ENCODE peak calls at places on chromosome 11, in seven cellular contexts. One of them, this sample, is unnamed.

GRCh38 chr11:35011389-35011788 is 95.0 kb downstream of the PDHX start:
- DNase-seq in transverse colon: no peak
- DNase-seq in fibroblast of lung: peak
- DNase-seq in cardiac fibroblast: peak
- DNase-seq in NCI-H1436: no peak
- DNase-seq in M059J: no peak
- DNase-seq in NCI-H510A treated with DMSO at 0.1 percent for 48 hours: no peak
- DNase-seq in this sample: no peak

GRCh38 chr11:126992804-126993111 is 7.8 kb downstream of the KIRREL3 start:
- DNase-seq in cardiac fibroblast: peak
- DNase-seq in NCI-H510A treated with DMSO at 0.1 percent for 48 hours: no peak
- DNase-seq in transverse colon: no peak
- DNase-seq in fibroblast of lung: peak
- DNase-seq in M059J: peak
- DNase-seq in NCI-H1436: no peak
- DNase-seq in this sample: no peak

GRCh38 chr11:119422505-119423416 is at the start of gene THY1:
- DNase-seq in M059J: peak
- DNase-seq in fibroblast of lung: peak
- DNase-seq in NCI-H510A treated with DMSO at 0.1 percent for 48 hours: no peak
- DNase-seq in NCI-H1436: peak
- DNase-seq in transverse colon: no peak
- DNase-seq in cardiac fibroblast: peak
- DNase-seq in this sample: no peak

GRCh38 chr11:1560618-1561251 is 11.3 kb downstream of the DUSP8 start:
- DNase-seq in NCI-H510A treated with DMSO at 0.1 percent for 48 hours: no peak
- DNase-seq in M059J: no peak
- DNase-seq in cardiac fibroblast: no peak
- DNase-seq in NCI-H1436: no peak
- DNase-seq in transverse colon: no peak
- DNase-seq in fibroblast of lung: no peak
- DNase-seq in this sample: no peak

GRCh38 chr11:134361661-134362060 is 29.9 kb downstream of the GLB1L2 start:
- DNase-seq in fibroblast of lung: no peak
- DNase-seq in NCI-H1436: no peak
- DNase-seq in M059J: no peak
- DNase-seq in cardiac fibroblast: no peak
- DNase-seq in NCI-H510A treated with DMSO at 0.1 percent for 48 hours: no peak
- DNase-seq in transverse colon: no peak
- DNase-seq in this sample: no peak

GRCh38 chr11:6298605-6299004 is 21.7 kb downstream of the CAVIN3 start:
- DNase-seq in cardiac fibroblast: peak
- DNase-seq in fibroblast of lung: peak
- DNase-seq in NCI-H1436: peak
- DNase-seq in M059J: peak
- DNase-seq in NCI-H510A treated with DMSO at 0.1 percent for 48 hours: no peak
- DNase-seq in transverse colon: peak
- DNase-seq in this sample: no peak

GRCh38 chr11:14105446-14105845 is 142.9 kb downstream of the SPON1 start:
- DNase-seq in M059J: no peak
- DNase-seq in NCI-H1436: no peak
- DNase-seq in fibroblast of lung: no peak
- DNase-seq in transverse colon: no peak
- DNase-seq in cardiac fibroblast: no peak
- DNase-seq in NCI-H510A treated with DMSO at 0.1 percent for 48 hours: no peak
- DNase-seq in this sample: no peak

GRCh38 chr11:120055646-120056045 is 82.3 kb downstream of the TRIM29 start:
- DNase-seq in M059J: no peak
- DNase-seq in transverse colon: no peak
- DNase-seq in cardiac fibroblast: no peak
- DNase-seq in NCI-H510A treated with DMSO at 0.1 percent for 48 hours: no peak
- DNase-seq in fibroblast of lung: peak
- DNase-seq in NCI-H1436: no peak
- DNase-seq in this sample: no peak

GRCh38 chr11:84890706-84891105 is 736.4 kb downstream of the DLG2 start:
- DNase-seq in NCI-H1436: no peak
- DNase-seq in transverse colon: no peak
- DNase-seq in fibroblast of lung: peak
- DNase-seq in M059J: no peak
- DNase-seq in NCI-H510A treated with DMSO at 0.1 percent for 48 hours: no peak
- DNase-seq in cardiac fibroblast: no peak
- DNase-seq in this sample: no peak

GRCh38 chr11:132445966-132446365 is 1075.6 kb downstream of the NTM start:
- DNase-seq in NCI-H1436: no peak
- DNase-seq in transverse colon: no peak
- DNase-seq in M059J: no peak
- DNase-seq in NCI-H510A treated with DMSO at 0.1 percent for 48 hours: no peak
- DNase-seq in fibroblast of lung: peak
- DNase-seq in cardiac fibroblast: no peak
- DNase-seq in this sample: no peak

GRCh38 chr11:9148727-9149126 is 57.3 kb upstream of the SCUBE2 start:
- DNase-seq in NCI-H1436: no peak
- DNase-seq in fibroblast of lung: no peak
- DNase-seq in NCI-H510A treated with DMSO at 0.1 percent for 48 hours: no peak
- DNase-seq in M059J: no peak
- DNase-seq in cardiac fibroblast: no peak
- DNase-seq in transverse colon: no peak
- DNase-seq in this sample: no peak

GRCh38 chr11:11261629-11262028 is 91.4 kb downstream of the CSNK2A3 start:
- DNase-seq in M059J: no peak
- DNase-seq in cardiac fibroblast: no peak
- DNase-seq in NCI-H510A treated with DMSO at 0.1 percent for 48 hours: no peak
- DNase-seq in transverse colon: no peak
- DNase-seq in NCI-H1436: peak
- DNase-seq in fibroblast of lung: no peak
- DNase-seq in this sample: no peak

GRCh38 chr11:117900720-117901440 is 24.4 kb upstream of the FXYD6 start:
- DNase-seq in M059J: no peak
- DNase-seq in NCI-H1436: no peak
- DNase-seq in fibroblast of lung: no peak
- DNase-seq in transverse colon: no peak
- DNase-seq in NCI-H510A treated with DMSO at 0.1 percent for 48 hours: no peak
- DNase-seq in cardiac fibroblast: no peak
- DNase-seq in this sample: no peak

GRCh38 chr11:108597736-108598355 is 4.3 kb upstream of the EXPH5 start:
- DNase-seq in NCI-H510A treated with DMSO at 0.1 percent for 48 hours: no peak
- DNase-seq in NCI-H1436: no peak
- DNase-seq in transverse colon: no peak
- DNase-seq in cardiac fibroblast: no peak
- DNase-seq in M059J: no peak
- DNase-seq in fibroblast of lung: peak
- DNase-seq in this sample: no peak

GRCh38 chr11:1878134-1879031 is 13.3 kb downstream of the PRR33 start:
- DNase-seq in NCI-H1436: no peak
- DNase-seq in cardiac fibroblast: no peak
- DNase-seq in transverse colon: no peak
- DNase-seq in NCI-H510A treated with DMSO at 0.1 percent for 48 hours: no peak
- DNase-seq in M059J: no peak
- DNase-seq in fibroblast of lung: no peak
- DNase-seq in this sample: no peak

GRCh38 chr11:44988111-44988510 is 37.4 kb upstream of the TP53I11 start:
- DNase-seq in NCI-H510A treated with DMSO at 0.1 percent for 48 hours: no peak
- DNase-seq in M059J: no peak
- DNase-seq in transverse colon: no peak
- DNase-seq in fibroblast of lung: no peak
- DNase-seq in NCI-H1436: no peak
- DNase-seq in cardiac fibroblast: no peak
- DNase-seq in this sample: no peak

GRCh38 chr11:75563978-75564552 is 2.0 kb downstream of the SERPINH1 start:
- DNase-seq in NCI-H510A treated with DMSO at 0.1 percent for 48 hours: no peak
- DNase-seq in fibroblast of lung: peak
- DNase-seq in NCI-H1436: no peak
- DNase-seq in transverse colon: peak
- DNase-seq in M059J: no peak
- DNase-seq in cardiac fibroblast: peak
- DNase-seq in this sample: no peak

GRCh38 chr11:66119348-66120133 is 49.5 kb downstream of the PACS1 start:
- DNase-seq in NCI-H510A treated with DMSO at 0.1 percent for 48 hours: peak
- DNase-seq in transverse colon: no peak
- DNase-seq in cardiac fibroblast: peak
- DNase-seq in M059J: peak
- DNase-seq in fibroblast of lung: peak
- DNase-seq in NCI-H1436: no peak
- DNase-seq in this sample: no peak

GRCh38 chr11:66950113-66950535 is 8.1 kb downstream of the PC start:
- DNase-seq in NCI-H510A treated with DMSO at 0.1 percent for 48 hours: peak
- DNase-seq in cardiac fibroblast: peak
- DNase-seq in M059J: peak
- DNase-seq in NCI-H1436: peak
- DNase-seq in fibroblast of lung: peak
- DNase-seq in transverse colon: peak
- DNase-seq in this sample: peak

GRCh38 chr11:87851234-87851633 is 324.0 kb downstream of the RAB38 start:
- DNase-seq in NCI-H510A treated with DMSO at 0.1 percent for 48 hours: no peak
- DNase-seq in M059J: peak
- DNase-seq in NCI-H1436: no peak
- DNase-seq in cardiac fibroblast: no peak
- DNase-seq in transverse colon: no peak
- DNase-seq in fibroblast of lung: peak
- DNase-seq in this sample: no peak

GRCh38 chr11:108654994-108655631 is 9.8 kb upstream of the DDX10 start:
- DNase-seq in M059J: peak
- DNase-seq in NCI-H510A treated with DMSO at 0.1 percent for 48 hours: peak
- DNase-seq in NCI-H1436: peak
- DNase-seq in transverse colon: peak
- DNase-seq in fibroblast of lung: peak
- DNase-seq in cardiac fibroblast: peak
- DNase-seq in this sample: peak

GRCh38 chr11:3103076-3103475 is 45.9 kb upstream of the CARS1 start:
- DNase-seq in M059J: no peak
- DNase-seq in transverse colon: no peak
- DNase-seq in cardiac fibroblast: no peak
- DNase-seq in NCI-H510A treated with DMSO at 0.1 percent for 48 hours: no peak
- DNase-seq in fibroblast of lung: no peak
- DNase-seq in NCI-H1436: no peak
- DNase-seq in this sample: no peak

GRCh38 chr11:45685976-45686375 is 20.6 kb upstream of the CHST1 start:
- DNase-seq in M059J: no peak
- DNase-seq in NCI-H510A treated with DMSO at 0.1 percent for 48 hours: no peak
- DNase-seq in NCI-H1436: no peak
- DNase-seq in transverse colon: no peak
- DNase-seq in cardiac fibroblast: no peak
- DNase-seq in fibroblast of lung: no peak
- DNase-seq in this sample: no peak